ENCODE peak calls at places on chromosomes 16 and 17, in five cellular contexts. A is endothelial cell, M is fibroblast of lung, N is hepatocyte, J is psoas muscle. W is an unnamed sample.

GRCh38 chr17:29010129-29010528 is 4.3 kb upstream of the SEZ6 start:
- DNase-seq in A (no peak), M (no peak), N (no peak), J (no peak), W (no peak)

GRCh38 chr16:81889896-81890634 is 111.0 kb downstream of the PLCG2 start:
- DNase-seq in A (peak), M (peak), N (peak), J (no peak), W (peak)

GRCh38 chr17:11404431-11404830 is 163.4 kb downstream of the SHISA6 start:
- DNase-seq in A (no peak), M (peak), N (peak), J (no peak), W (peak)

GRCh38 chr16:87592018-87592712 is 10.1 kb upstream of the JPH3 start:
- DNase-seq in A (no peak), M (no peak), N (no peak), J (no peak), W (no peak)

GRCh38 chr17:47879028-47879585 is 16.9 kb upstream of the SP2 start:
- DNase-seq in A (no peak), M (peak), N (no peak), J (no peak), W (no peak)

GRCh38 chr17:9242497-9242881 is 221.2 kb downstream of the NTN1 start:
- DNase-seq in A (no peak), M (no peak), N (no peak), J (no peak), W (no peak)

GRCh38 chr17:18056214-18056613 is 17.0 kb downstream of the GID4 start:
- DNase-seq in A (no peak), M (no peak), N (no peak), J (no peak), W (no peak)

GRCh38 chr16:88700636-88701482 is 5.3 kb downstream of the RNF166 start:
- DNase-seq in A (peak), M (peak), N (peak), J (peak), W (no peak)

GRCh38 chr17:7262192-7263070 is at the start of gene CLDN7:
- DNase-seq in A (peak), M (no peak), N (peak), J (no peak), W (peak)

GRCh38 chr17:78946131-78946530 is 20.9 kb upstream of the TIMP2 start:
- DNase-seq in A (no peak), M (no peak), N (no peak), J (no peak), W (no peak)

GRCh38 chr16:74716355-74716754 is 15.7 kb upstream of the MLKL start:
- DNase-seq in A (no peak), M (no peak), N (no peak), J (no peak), W (no peak)

GRCh38 chr16:11328172-11329079 is 16.8 kb upstream of the RMI2 start:
- DNase-seq in A (peak), M (peak), N (peak), J (peak), W (peak)

GRCh38 chr17:17028059-17028877 is 14.0 kb upstream of the MPRIP start:
- DNase-seq in A (no peak), M (peak), N (peak), J (peak), W (peak)

GRCh38 chr17:48728232-48729231 is at the start of gene HOXB13:
- DNase-seq in A (no peak), M (no peak), N (peak), J (no peak), W (peak)

GRCh38 chr17:78665952-78666920 is 89.0 kb upstream of the DNAH17 start:
- DNase-seq in A (peak), M (no peak), N (peak), J (peak), W (peak)

GRCh38 chr16:2278956-2279800 is 11.3 kb upstream of the RNPS1 start:
- DNase-seq in A (no peak), M (no peak), N (no peak), J (no peak), W (no peak)

GRCh38 chr17:50175035-50175788 is 9.4 kb downstream of the SGCA start:
- DNase-seq in A (no peak), M (peak), N (no peak), J (peak), W (no peak)

GRCh38 chr17:7220593-7221280 is 999 bp downstream of the ACADVL start:
- DNase-seq in A (peak), M (peak), N (peak), J (peak), W (peak)

GRCh38 chr16:180101-180920 is at the start of gene HBQ1:
- DNase-seq in A (peak), M (peak), N (peak), J (peak), W (no peak)

GRCh38 chr16:21159281-21159951 is 942 bp downstream of the LDAF1 start:
- DNase-seq in A (peak), M (no peak), N (peak), J (peak), W (peak)

GRCh38 chr17:32626371-32626770 is 139.6 kb downstream of the CDK5R1 start:
- DNase-seq in A (no peak), M (no peak), N (no peak), J (no peak), W (no peak)

GRCh38 chr17:49290690-49291326 is 60.2 kb upstream of the PHOSPHO1 start:
- DNase-seq in A (peak), M (peak), N (peak), J (no peak), W (peak)

GRCh38 chr17:58307468-58308172 is 21.0 kb downstream of the TSPOAP1 start:
- DNase-seq in A (no peak), M (no peak), N (no peak), J (no peak), W (no peak)

GRCh38 chr17:76569607-76570279 is 15.9 kb downstream of the ST6GALNAC2 start:
- DNase-seq in A (no peak), M (peak), N (no peak), J (peak), W (peak)

GRCh38 chr17:40554646-40555295 is 10.5 kb downstream of the CCR7 start:
- DNase-seq in A (no peak), M (no peak), N (no peak), J (no peak), W (no peak)
- TF ChIP-seq CTCF in A (no peak), M (no peak), N (no peak), J (no peak), W (no peak)

GRCh38 chr16:67546761-67547422 is 15.4 kb upstream of the CTCF start:
- DNase-seq in A (peak), M (peak), N (peak), J (peak), W (peak)
- TF ChIP-seq CTCF in A (peak), M (peak), N (peak), J (peak), W (peak)

GRCh38 chr16:48000622-48001021 is 155.2 kb downstream of the ABCC12 start:
- DNase-seq in A (no peak), M (no peak), N (no peak), J (no peak), W (no peak)

GRCh38 chr16:47990676-47991075 is 165.1 kb downstream of the ABCC12 start:
- DNase-seq in A (no peak), M (no peak), N (no peak), J (no peak), W (no peak)

GRCh38 chr16:47995354-47995753 is 160.4 kb downstream of the ABCC12 start:
- DNase-seq in A (no peak), M (no peak), N (no peak), J (no peak), W (no peak)
- TF ChIP-seq CTCF in A (no peak), M (peak), N (no peak), J (no peak), W (no peak)

DNA sequence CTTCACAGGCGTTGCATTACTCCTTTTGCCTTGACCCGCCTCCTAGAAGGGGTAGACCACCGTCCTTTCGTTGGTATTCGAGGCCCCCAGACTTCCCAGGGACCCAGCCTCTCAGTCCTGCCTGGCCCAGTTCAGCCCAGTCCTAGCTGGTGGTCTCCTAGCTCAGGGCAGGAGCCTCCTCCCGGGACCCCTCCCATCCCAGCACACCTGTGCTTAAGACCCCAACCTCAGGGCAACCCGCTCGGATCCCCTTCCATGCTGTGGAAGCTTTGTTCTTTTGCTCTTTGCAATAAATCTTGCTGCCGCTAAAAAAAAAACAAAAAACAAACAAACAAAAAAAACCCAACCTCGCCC is 842 bp downstream of the PYDC1 start:
- DNase-seq in A (no peak), M (no peak), N (no peak), J (no peak), W (no peak)
- TF ChIP-seq CTCF in A (no peak), M (no peak), N (no peak), J (no peak), W (no peak)